ENCODE peak calls at places on chromosomes 7 and 10, in four cellular contexts. T, P, E and O are unnamed samples.

GRCh38 chr10:28984431-28984830 is 304.4 kb upstream of the LYZL1 start:
- DNase-seq in T (peak; percentile 19), P (peak; percentile 94), E (peak; percentile 93), O (no peak)

GRCh38 chr10:3542185-3542611 is 242.8 kb downstream of the KLF6 start:
- DNase-seq in T (no peak), P (no peak), E (peak; percentile 76), O (no peak)

GRCh38 chr10:82581940-82582339 is 706.9 kb downstream of the NRG3 start:
- DNase-seq in T (no peak), P (no peak), E (no peak), O (no peak)

GRCh38 chr7:144854839-144855424 is 19.1 kb upstream of the TPK1 start:
- DNase-seq in T (no peak), P (no peak), E (peak; percentile 40), O (no peak)

GRCh38 chr10:77975086-77975666 is 48.6 kb upstream of the DLG5 start:
- DNase-seq in T (no peak), P (no peak), E (no peak), O (no peak)

GRCh38 chr7:71251706-71252105 is 119.8 kb downstream of the GALNT17 start:
- DNase-seq in T (no peak), P (no peak), E (no peak), O (no peak)

GRCh38 chr10:119516381-119517234 is 25.9 kb downstream of the RGS10 start:
- DNase-seq in T (peak; percentile 69), P (no peak), E (no peak), O (peak; percentile 42)

GRCh38 chr10:129741280-129741977 is 222.6 kb downstream of the EBF3 start:
- DNase-seq in T (no peak), P (no peak), E (no peak), O (no peak)

GRCh38 chr10:99279626-99280111 is 44.0 kb upstream of the HPSE2 start:
- DNase-seq in T (no peak), P (no peak), E (no peak), O (no peak)

GRCh38 chr10:114043532-114044250 is at the start of gene ADRB1:
- DNase-seq in T (peak; percentile 35), P (peak; percentile 88), E (peak; percentile 61), O (no peak)

GRCh38 chr7:93717217-93717900 is 142.8 kb upstream of the CALCR start:
- DNase-seq in T (no peak), P (no peak), E (no peak), O (no peak)

GRCh38 chr10:100037758-100038315 is 28.1 kb upstream of the DNMBP start:
- DNase-seq in T (no peak), P (no peak), E (no peak), O (no peak)

GRCh38 chr7:99557196-99557607 is 1.2 kb upstream of the ZNF655 start:
- DNase-seq in T (no peak), P (peak; percentile 30), E (no peak), O (no peak)

GRCh38 chr7:39527951-39528350 is 38.3 kb upstream of the YAE1 start:
- DNase-seq in T (no peak), P (no peak), E (no peak), O (no peak)

GRCh38 chr7:44331682-44332081 is 6.3 kb upstream of the CAMK2B start:
- DNase-seq in T (no peak), P (no peak), E (no peak), O (no peak)

GRCh38 chr10:103789771-103790201 is 65.6 kb downstream of the SH3PXD2A start:
- DNase-seq in T (no peak), P (no peak), E (no peak), O (no peak)

GRCh38 chr10:15167411-15168295 is 840 bp downstream of the NMT2 start:
- DNase-seq in T (peak; percentile 63), P (peak; percentile 60), E (peak; percentile 62), O (peak; percentile 60)

GRCh38 chr7:91596287-91596686 is 284.2 kb downstream of the MTERF1 start:
- DNase-seq in T (no peak), P (no peak), E (no peak), O (no peak)

GRCh38 chr7:144525956-144526355 is 122.5 kb upstream of the NOBOX start:
- DNase-seq in T (no peak), P (no peak), E (no peak), O (no peak)

GRCh38 chr7:130353196-130353595 is 8.6 kb downstream of the CPA5 start:
- DNase-seq in T (no peak), P (no peak), E (no peak), O (no peak)

DNA sequence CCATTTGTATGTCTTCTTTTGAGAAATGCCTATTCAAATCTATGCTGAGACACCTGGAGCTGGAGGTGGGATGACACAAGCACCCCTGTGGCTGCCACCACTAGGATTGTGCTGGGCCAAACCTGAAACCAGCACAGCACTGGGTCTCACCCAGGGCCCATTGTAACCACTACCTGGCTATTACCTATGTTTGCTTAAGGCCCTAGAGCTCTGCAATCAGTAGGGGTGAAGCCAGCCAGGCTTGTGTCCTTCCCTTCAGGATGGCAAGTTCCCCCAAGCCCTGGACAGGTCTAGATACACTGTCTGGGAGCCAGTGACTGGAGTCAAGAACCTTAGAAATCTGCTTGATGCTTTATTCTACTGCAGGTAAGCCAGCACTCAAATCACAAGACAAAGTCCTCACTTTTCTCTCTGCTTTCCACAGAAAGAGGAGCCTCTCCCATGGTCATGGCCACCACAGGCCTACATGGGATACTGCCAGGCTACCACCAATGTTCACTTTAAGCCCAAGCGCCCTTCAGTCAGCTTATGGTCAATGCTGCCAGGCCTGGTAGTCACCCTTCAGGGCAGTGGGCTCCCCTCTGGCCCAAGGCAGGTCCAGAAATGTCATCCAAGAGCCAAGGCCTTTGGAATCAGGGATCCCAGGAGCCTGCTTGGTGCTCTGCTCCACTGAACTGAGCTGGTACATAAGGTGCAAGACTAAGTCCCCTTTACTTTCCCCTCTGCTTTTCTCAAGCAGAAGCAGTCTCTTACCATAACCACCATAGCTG is 105.3 kb downstream of the BMS1 start:
- DNase-seq in T (no peak), P (no peak), E (no peak), O (no peak)
- TF ChIP-seq CTCF in T (no peak), P (no peak), E (no peak), O (no peak)

DNA sequence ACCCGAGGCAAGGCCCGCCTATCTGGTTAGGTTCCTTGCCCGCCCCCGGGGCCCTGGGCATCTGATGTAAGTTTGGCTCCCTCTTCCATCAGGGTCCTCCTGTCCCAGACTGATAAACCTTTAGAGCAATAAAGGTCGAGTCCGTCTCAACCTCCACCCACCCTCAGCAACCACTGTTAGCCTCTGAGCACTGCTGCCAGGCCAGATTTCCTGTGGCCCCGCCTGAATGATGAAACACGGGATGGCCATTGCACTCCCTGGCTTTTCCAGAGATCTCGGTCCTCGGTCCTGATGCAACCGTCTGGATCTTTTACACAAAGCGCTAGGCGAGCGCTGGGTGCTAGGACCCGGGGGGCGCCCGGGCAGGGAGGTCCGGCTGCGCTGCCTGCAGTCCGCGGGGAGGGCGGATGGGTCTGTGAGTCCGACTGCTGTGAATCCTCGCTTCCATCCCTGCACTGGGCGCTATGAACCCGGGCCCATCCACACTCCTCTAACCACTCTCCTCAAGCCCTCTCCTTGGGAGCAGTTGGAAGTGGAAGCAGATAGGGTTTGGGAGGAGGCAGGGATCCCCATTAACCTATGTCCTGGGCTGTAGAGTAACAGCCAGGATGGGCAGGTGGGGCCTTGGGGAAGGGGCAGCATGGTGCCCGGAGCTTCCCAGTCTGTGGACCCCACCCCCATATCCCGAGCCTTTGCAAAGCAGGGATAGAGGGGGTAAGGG is 875 bp upstream of the DDIT4 start:
- DNase-seq in T (peak; percentile 83), P (peak; percentile 92), E (peak; percentile 85), O (peak; percentile 55)
- TF ChIP-seq CTCF in T (no peak), P (no peak), E (no peak), O (no peak)

DNA sequence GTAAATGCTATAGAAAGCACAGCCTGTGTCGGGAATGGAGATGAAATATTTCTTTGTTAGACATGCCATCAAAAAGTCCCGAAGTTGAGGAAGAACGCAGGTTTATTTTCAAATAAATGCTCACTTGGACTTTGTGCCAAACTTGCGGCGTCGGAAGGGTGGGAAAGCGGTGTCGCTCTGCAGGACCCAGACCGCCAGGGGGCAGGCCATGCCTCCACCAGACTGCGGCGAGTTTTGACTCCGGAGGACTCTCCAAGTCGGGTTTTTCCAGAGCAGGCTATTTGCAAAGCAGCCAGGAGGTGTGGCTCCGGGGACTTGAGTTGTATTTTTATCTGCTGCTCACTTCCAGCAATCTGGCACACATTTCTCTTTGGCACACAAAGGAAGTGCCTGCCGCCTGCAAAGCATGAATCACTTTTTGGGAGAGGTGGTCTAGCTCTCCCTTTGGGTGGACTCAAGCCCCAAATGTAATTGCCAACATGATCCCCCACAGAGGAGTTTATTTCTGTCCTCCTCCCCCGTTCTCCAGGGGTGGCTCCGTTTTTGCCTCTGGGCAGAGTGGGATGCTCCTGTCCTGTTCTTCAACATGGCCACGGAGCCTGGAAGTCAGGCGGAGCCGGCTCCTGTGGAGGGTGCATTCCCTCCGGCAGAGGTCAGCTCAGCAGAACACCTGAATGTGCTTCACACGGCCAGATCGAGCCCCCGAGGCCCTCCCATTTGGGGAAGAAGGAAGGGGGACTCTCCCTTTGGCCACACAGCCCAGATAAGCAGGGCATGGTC is 82.3 kb upstream of the GPR26 start:
- DNase-seq in T (peak; percentile 36), P (peak; percentile 94), E (peak; percentile 55), O (no peak)
- TF ChIP-seq CTCF in T (peak; percentile 29), P (peak; percentile 79), E (peak; percentile 79), O (no peak)

DNA sequence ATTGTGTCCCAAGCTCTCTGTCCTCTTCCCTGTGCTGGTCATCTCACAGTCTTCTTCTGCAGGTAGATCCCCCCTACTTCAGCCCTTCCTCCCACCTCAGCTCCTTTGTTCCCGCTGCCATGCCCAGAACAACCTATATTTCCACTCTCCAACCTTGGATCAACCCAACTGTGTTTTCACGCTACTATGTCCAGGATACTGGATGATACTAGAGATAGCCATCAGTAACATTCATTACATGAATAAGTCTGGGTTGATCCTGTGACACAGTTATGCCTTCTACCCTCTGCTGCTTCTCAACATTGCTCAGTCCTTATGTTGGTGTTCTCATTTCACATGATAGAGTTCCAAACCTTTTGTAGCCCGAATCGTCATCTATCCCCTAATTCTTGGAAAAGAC is 286.4 kb downstream of the ZEB1 start:
- DNase-seq in T (no peak), P (no peak), E (no peak), O (no peak)
- TF ChIP-seq CTCF in T (no peak), P (no peak), E (no peak), O (no peak)

GRCh38 chr10:92181575-92181974 is 109.3 kb downstream of the CPEB3 start:
- DNase-seq in T (no peak), P (no peak), E (peak; percentile 58), O (no peak)
- TF ChIP-seq CTCF in T (peak; percentile 52), P (no peak), E (peak; percentile 7), O (no peak)

GRCh38 chr7:69624842-69625637 is 26.8 kb downstream of the AUTS2 start:
- DNase-seq in T (no peak), P (no peak), E (no peak), O (no peak)
- TF ChIP-seq CTCF in T (no peak), P (no peak), E (no peak), O (no peak)